ENCODE peak calls at places on chromosomes 6 and 20, in nine cellular contexts. One of them, this sample, is unnamed.
A peak's percentile ranks its signal among the peaks of the same experiment; 100 is the strongest.

GRCh38 chr6:119628691-119629621 is 279.4 kb upstream of the MAN1A1 start:
- DNase-seq in pons: no peak
- DNase-seq in activated CD8-positive, alpha-beta memory T cell treated with anti-CD3 and anti-CD28 coated beads, Interleukin-2, amount 50 U/mL, for 4 hours: no peak
- DNase-seq in endothelial cell: no peak
- DNase-seq in NCI-H1694: no peak
- DNase-seq in mucosa of gallbladder: no peak
- DNase-seq in HT1080: no peak
- DNase-seq in CD4-positive, alpha-beta T cell: no peak
- DNase-seq in SK-N-SH: no peak
- DNase-seq in this sample: no peak

GRCh38 chr6:142302427-142303190 is 802 bp downstream of the ADGRG6 start:
- DNase-seq in pons: no peak
- DNase-seq in activated CD8-positive, alpha-beta memory T cell treated with anti-CD3 and anti-CD28 coated beads, Interleukin-2, amount 50 U/mL, for 4 hours: no peak
- DNase-seq in endothelial cell: no peak
- DNase-seq in NCI-H1694: no peak
- DNase-seq in mucosa of gallbladder: no peak
- DNase-seq in HT1080: no peak
- DNase-seq in CD4-positive, alpha-beta T cell: no peak
- DNase-seq in SK-N-SH: no peak
- DNase-seq in this sample: peak; percentile 84

GRCh38 chr6:78925317-78925716 is 58.0 kb downstream of the IRAK1BP1 start:
- DNase-seq in pons: no peak
- DNase-seq in activated CD8-positive, alpha-beta memory T cell treated with anti-CD3 and anti-CD28 coated beads, Interleukin-2, amount 50 U/mL, for 4 hours: no peak
- DNase-seq in endothelial cell: no peak
- DNase-seq in NCI-H1694: no peak
- DNase-seq in mucosa of gallbladder: no peak
- DNase-seq in HT1080: no peak
- DNase-seq in CD4-positive, alpha-beta T cell: no peak
- DNase-seq in SK-N-SH: no peak
- DNase-seq in this sample: no peak

GRCh38 chr6:128421788-128422187 is 98.6 kb downstream of the PTPRK start:
- DNase-seq in pons: peak; percentile 93
- DNase-seq in activated CD8-positive, alpha-beta memory T cell treated with anti-CD3 and anti-CD28 coated beads, Interleukin-2, amount 50 U/mL, for 4 hours: no peak
- DNase-seq in endothelial cell: no peak
- DNase-seq in NCI-H1694: no peak
- DNase-seq in mucosa of gallbladder: no peak
- DNase-seq in HT1080: no peak
- DNase-seq in CD4-positive, alpha-beta T cell: no peak
- DNase-seq in SK-N-SH: no peak
- DNase-seq in this sample: no peak

GRCh38 chr6:8888468-8888867 is 453.1 kb upstream of the SLC35B3 start:
- DNase-seq in pons: peak; percentile 3
- DNase-seq in activated CD8-positive, alpha-beta memory T cell treated with anti-CD3 and anti-CD28 coated beads, Interleukin-2, amount 50 U/mL, for 4 hours: no peak
- DNase-seq in endothelial cell: no peak
- DNase-seq in NCI-H1694: no peak
- DNase-seq in mucosa of gallbladder: no peak
- DNase-seq in HT1080: peak; percentile 4
- DNase-seq in CD4-positive, alpha-beta T cell: no peak
- DNase-seq in SK-N-SH: peak; percentile 25
- DNase-seq in this sample: peak; percentile 23

GRCh38 chr6:108114861-108115597 is 40.5 kb upstream of the OSTM1 start:
- DNase-seq in pons: peak; percentile 22
- DNase-seq in activated CD8-positive, alpha-beta memory T cell treated with anti-CD3 and anti-CD28 coated beads, Interleukin-2, amount 50 U/mL, for 4 hours: peak; percentile 19
- DNase-seq in endothelial cell: peak; percentile 62
- DNase-seq in NCI-H1694: no peak
- DNase-seq in mucosa of gallbladder: peak; percentile 51
- DNase-seq in HT1080: no peak
- DNase-seq in CD4-positive, alpha-beta T cell: no peak
- DNase-seq in SK-N-SH: peak; percentile 80
- DNase-seq in this sample: peak; percentile 29

GRCh38 chr6:48835421-48835958 is 627.6 kb downstream of the MMUT start:
- DNase-seq in pons: no peak
- DNase-seq in activated CD8-positive, alpha-beta memory T cell treated with anti-CD3 and anti-CD28 coated beads, Interleukin-2, amount 50 U/mL, for 4 hours: no peak
- DNase-seq in endothelial cell: no peak
- DNase-seq in NCI-H1694: no peak
- DNase-seq in mucosa of gallbladder: no peak
- DNase-seq in HT1080: no peak
- DNase-seq in CD4-positive, alpha-beta T cell: no peak
- DNase-seq in SK-N-SH: no peak
- DNase-seq in this sample: no peak

GRCh38 chr20:17635846-17636245 is 46.2 kb downstream of the RRBP1 start:
- DNase-seq in pons: no peak
- DNase-seq in activated CD8-positive, alpha-beta memory T cell treated with anti-CD3 and anti-CD28 coated beads, Interleukin-2, amount 50 U/mL, for 4 hours: no peak
- DNase-seq in endothelial cell: no peak
- DNase-seq in NCI-H1694: no peak
- DNase-seq in mucosa of gallbladder: no peak
- DNase-seq in HT1080: no peak
- DNase-seq in CD4-positive, alpha-beta T cell: no peak
- DNase-seq in SK-N-SH: no peak
- DNase-seq in this sample: no peak

GRCh38 chr6:16483315-16483875 is 245.0 kb downstream of the GMPR start:
- DNase-seq in pons: no peak
- DNase-seq in activated CD8-positive, alpha-beta memory T cell treated with anti-CD3 and anti-CD28 coated beads, Interleukin-2, amount 50 U/mL, for 4 hours: no peak
- DNase-seq in endothelial cell: no peak
- DNase-seq in NCI-H1694: no peak
- DNase-seq in mucosa of gallbladder: no peak
- DNase-seq in HT1080: no peak
- DNase-seq in CD4-positive, alpha-beta T cell: no peak
- DNase-seq in SK-N-SH: no peak
- DNase-seq in this sample: no peak

GRCh38 chr6:31345026-31345730 is 11.8 kb downstream of the HLA-B start:
- DNase-seq in pons: no peak
- DNase-seq in activated CD8-positive, alpha-beta memory T cell treated with anti-CD3 and anti-CD28 coated beads, Interleukin-2, amount 50 U/mL, for 4 hours: no peak
- DNase-seq in endothelial cell: no peak
- DNase-seq in NCI-H1694: no peak
- DNase-seq in mucosa of gallbladder: no peak
- DNase-seq in HT1080: no peak
- DNase-seq in CD4-positive, alpha-beta T cell: no peak
- DNase-seq in SK-N-SH: no peak
- DNase-seq in this sample: no peak

GRCh38 chr6:145235207-145235606 is 500.1 kb downstream of the EPM2A start:
- DNase-seq in pons: no peak
- DNase-seq in activated CD8-positive, alpha-beta memory T cell treated with anti-CD3 and anti-CD28 coated beads, Interleukin-2, amount 50 U/mL, for 4 hours: no peak
- DNase-seq in endothelial cell: no peak
- DNase-seq in NCI-H1694: no peak
- DNase-seq in mucosa of gallbladder: no peak
- DNase-seq in HT1080: no peak
- DNase-seq in CD4-positive, alpha-beta T cell: no peak
- DNase-seq in SK-N-SH: no peak
- DNase-seq in this sample: no peak

GRCh38 chr6:44203955-44204354 is 12.8 kb upstream of the MYMX start:
- DNase-seq in pons: no peak
- DNase-seq in activated CD8-positive, alpha-beta memory T cell treated with anti-CD3 and anti-CD28 coated beads, Interleukin-2, amount 50 U/mL, for 4 hours: no peak
- DNase-seq in endothelial cell: no peak
- DNase-seq in NCI-H1694: no peak
- DNase-seq in mucosa of gallbladder: no peak
- DNase-seq in HT1080: no peak
- DNase-seq in CD4-positive, alpha-beta T cell: no peak
- DNase-seq in SK-N-SH: no peak
- DNase-seq in this sample: no peak

GRCh38 chr6:157638779-157639178 is 184.3 kb upstream of the SNX9 start:
- DNase-seq in pons: no peak
- DNase-seq in activated CD8-positive, alpha-beta memory T cell treated with anti-CD3 and anti-CD28 coated beads, Interleukin-2, amount 50 U/mL, for 4 hours: no peak
- DNase-seq in endothelial cell: no peak
- DNase-seq in NCI-H1694: no peak
- DNase-seq in mucosa of gallbladder: no peak
- DNase-seq in HT1080: no peak
- DNase-seq in CD4-positive, alpha-beta T cell: no peak
- DNase-seq in SK-N-SH: no peak
- DNase-seq in this sample: no peak

GRCh38 chr6:117728626-117729025 is 53.4 kb downstream of the NUS1 start:
- DNase-seq in pons: no peak
- DNase-seq in activated CD8-positive, alpha-beta memory T cell treated with anti-CD3 and anti-CD28 coated beads, Interleukin-2, amount 50 U/mL, for 4 hours: no peak
- DNase-seq in endothelial cell: no peak
- DNase-seq in NCI-H1694: no peak
- DNase-seq in mucosa of gallbladder: no peak
- DNase-seq in HT1080: no peak
- DNase-seq in CD4-positive, alpha-beta T cell: no peak
- DNase-seq in SK-N-SH: no peak
- DNase-seq in this sample: no peak

GRCh38 chr6:5659467-5659866 is 347.3 kb downstream of the NRN1 start:
- DNase-seq in pons: no peak
- DNase-seq in activated CD8-positive, alpha-beta memory T cell treated with anti-CD3 and anti-CD28 coated beads, Interleukin-2, amount 50 U/mL, for 4 hours: no peak
- DNase-seq in endothelial cell: no peak
- DNase-seq in NCI-H1694: no peak
- DNase-seq in mucosa of gallbladder: no peak
- DNase-seq in HT1080: no peak
- DNase-seq in CD4-positive, alpha-beta T cell: no peak
- DNase-seq in SK-N-SH: no peak
- DNase-seq in this sample: no peak

GRCh38 chr20:20363449-20364015 is 4.4 kb upstream of the INSM1 start:
- DNase-seq in pons: no peak
- DNase-seq in activated CD8-positive, alpha-beta memory T cell treated with anti-CD3 and anti-CD28 coated beads, Interleukin-2, amount 50 U/mL, for 4 hours: no peak
- DNase-seq in endothelial cell: no peak
- DNase-seq in NCI-H1694: no peak
- DNase-seq in mucosa of gallbladder: no peak
- DNase-seq in HT1080: no peak
- DNase-seq in CD4-positive, alpha-beta T cell: no peak
- DNase-seq in SK-N-SH: no peak
- DNase-seq in this sample: no peak

GRCh38 chr6:11650297-11650696 is 112.7 kb downstream of the TMEM170B start:
- DNase-seq in pons: no peak
- DNase-seq in activated CD8-positive, alpha-beta memory T cell treated with anti-CD3 and anti-CD28 coated beads, Interleukin-2, amount 50 U/mL, for 4 hours: no peak
- DNase-seq in endothelial cell: peak; percentile 81
- DNase-seq in NCI-H1694: no peak
- DNase-seq in mucosa of gallbladder: no peak
- DNase-seq in HT1080: peak; percentile 89
- DNase-seq in CD4-positive, alpha-beta T cell: no peak
- DNase-seq in SK-N-SH: no peak
- DNase-seq in this sample: peak; percentile 37

GRCh38 chr20:1033751-1034419 is 31.8 kb upstream of the RSPO4 start:
- DNase-seq in pons: peak; percentile 50
- DNase-seq in activated CD8-positive, alpha-beta memory T cell treated with anti-CD3 and anti-CD28 coated beads, Interleukin-2, amount 50 U/mL, for 4 hours: no peak
- DNase-seq in endothelial cell: no peak
- DNase-seq in NCI-H1694: no peak
- DNase-seq in mucosa of gallbladder: no peak
- DNase-seq in HT1080: no peak
- DNase-seq in CD4-positive, alpha-beta T cell: no peak
- DNase-seq in SK-N-SH: no peak
- DNase-seq in this sample: no peak

GRCh38 chr20:62596486-62596885 is 45.8 kb upstream of the SLCO4A1 start:
- DNase-seq in pons: no peak
- DNase-seq in activated CD8-positive, alpha-beta memory T cell treated with anti-CD3 and anti-CD28 coated beads, Interleukin-2, amount 50 U/mL, for 4 hours: no peak
- DNase-seq in endothelial cell: no peak
- DNase-seq in NCI-H1694: no peak
- DNase-seq in mucosa of gallbladder: no peak
- DNase-seq in HT1080: no peak
- DNase-seq in CD4-positive, alpha-beta T cell: no peak
- DNase-seq in SK-N-SH: no peak
- DNase-seq in this sample: no peak

GRCh38 chr6:25499851-25500250 is 152.2 kb upstream of the SCGN start:
- DNase-seq in pons: no peak
- DNase-seq in activated CD8-positive, alpha-beta memory T cell treated with anti-CD3 and anti-CD28 coated beads, Interleukin-2, amount 50 U/mL, for 4 hours: no peak
- DNase-seq in endothelial cell: no peak
- DNase-seq in NCI-H1694: no peak
- DNase-seq in mucosa of gallbladder: no peak
- DNase-seq in HT1080: no peak
- DNase-seq in CD4-positive, alpha-beta T cell: no peak
- DNase-seq in SK-N-SH: no peak
- DNase-seq in this sample: peak; percentile 84

GRCh38 chr6:20652276-20652675 is 118.0 kb downstream of the CDKAL1 start:
- DNase-seq in pons: no peak
- DNase-seq in activated CD8-positive, alpha-beta memory T cell treated with anti-CD3 and anti-CD28 coated beads, Interleukin-2, amount 50 U/mL, for 4 hours: no peak
- DNase-seq in endothelial cell: no peak
- DNase-seq in NCI-H1694: no peak
- DNase-seq in mucosa of gallbladder: no peak
- DNase-seq in HT1080: no peak
- DNase-seq in CD4-positive, alpha-beta T cell: no peak
- DNase-seq in SK-N-SH: no peak
- DNase-seq in this sample: no peak

GRCh38 chr6:15351631-15352030 is 105.8 kb downstream of the JARID2 start:
- DNase-seq in pons: peak; percentile 60
- DNase-seq in activated CD8-positive, alpha-beta memory T cell treated with anti-CD3 and anti-CD28 coated beads, Interleukin-2, amount 50 U/mL, for 4 hours: no peak
- DNase-seq in endothelial cell: no peak
- DNase-seq in NCI-H1694: no peak
- DNase-seq in mucosa of gallbladder: no peak
- DNase-seq in HT1080: peak; percentile 70
- DNase-seq in CD4-positive, alpha-beta T cell: no peak
- DNase-seq in SK-N-SH: no peak
- DNase-seq in this sample: peak; percentile 67

GRCh38 chr6:89828988-89829590 is 591 bp upstream of the CASP8AP2 start:
- DNase-seq in pons: no peak
- DNase-seq in activated CD8-positive, alpha-beta memory T cell treated with anti-CD3 and anti-CD28 coated beads, Interleukin-2, amount 50 U/mL, for 4 hours: no peak
- DNase-seq in endothelial cell: no peak
- DNase-seq in NCI-H1694: no peak
- DNase-seq in mucosa of gallbladder: no peak
- DNase-seq in HT1080: no peak
- DNase-seq in CD4-positive, alpha-beta T cell: peak; percentile 11
- DNase-seq in SK-N-SH: no peak
- DNase-seq in this sample: no peak

GRCh38 chr20:57076202-57076651 is 190.2 kb downstream of the BMP7 start:
- DNase-seq in pons: no peak
- DNase-seq in activated CD8-positive, alpha-beta memory T cell treated with anti-CD3 and anti-CD28 coated beads, Interleukin-2, amount 50 U/mL, for 4 hours: no peak
- DNase-seq in endothelial cell: no peak
- DNase-seq in NCI-H1694: no peak
- DNase-seq in mucosa of gallbladder: no peak
- DNase-seq in HT1080: peak; percentile 77
- DNase-seq in CD4-positive, alpha-beta T cell: no peak
- DNase-seq in SK-N-SH: no peak
- DNase-seq in this sample: no peak

GRCh38 chr20:49978685-49979029 is 4.1 kb upstream of the SNAI1 start:
- DNase-seq in pons: no peak
- DNase-seq in activated CD8-positive, alpha-beta memory T cell treated with anti-CD3 and anti-CD28 coated beads, Interleukin-2, amount 50 U/mL, for 4 hours: no peak
- DNase-seq in endothelial cell: no peak
- DNase-seq in NCI-H1694: no peak
- DNase-seq in mucosa of gallbladder: no peak
- DNase-seq in HT1080: no peak
- DNase-seq in CD4-positive, alpha-beta T cell: no peak
- DNase-seq in SK-N-SH: no peak
- DNase-seq in this sample: no peak

GRCh38 chr6:47160702-47161101 is 118.6 kb upstream of the ADGRF1 start:
- DNase-seq in pons: no peak
- DNase-seq in activated CD8-positive, alpha-beta memory T cell treated with anti-CD3 and anti-CD28 coated beads, Interleukin-2, amount 50 U/mL, for 4 hours: no peak
- DNase-seq in endothelial cell: no peak
- DNase-seq in NCI-H1694: no peak
- DNase-seq in mucosa of gallbladder: no peak
- DNase-seq in HT1080: no peak
- DNase-seq in CD4-positive, alpha-beta T cell: no peak
- DNase-seq in SK-N-SH: no peak
- DNase-seq in this sample: no peak

GRCh38 chr20:63054103-63054474 is 47.3 kb upstream of the BHLHE23 start:
- DNase-seq in pons: no peak
- DNase-seq in activated CD8-positive, alpha-beta memory T cell treated with anti-CD3 and anti-CD28 coated beads, Interleukin-2, amount 50 U/mL, for 4 hours: no peak
- DNase-seq in endothelial cell: no peak
- DNase-seq in NCI-H1694: no peak
- DNase-seq in mucosa of gallbladder: no peak
- DNase-seq in HT1080: no peak
- DNase-seq in CD4-positive, alpha-beta T cell: no peak
- DNase-seq in SK-N-SH: no peak
- DNase-seq in this sample: no peak

GRCh38 chr6:2875840-2876207 is 27.3 kb downstream of the SERPINB9 start:
- DNase-seq in pons: no peak
- DNase-seq in activated CD8-positive, alpha-beta memory T cell treated with anti-CD3 and anti-CD28 coated beads, Interleukin-2, amount 50 U/mL, for 4 hours: peak; percentile 64
- DNase-seq in endothelial cell: no peak
- DNase-seq in NCI-H1694: no peak
- DNase-seq in mucosa of gallbladder: no peak
- DNase-seq in HT1080: no peak
- DNase-seq in CD4-positive, alpha-beta T cell: peak; percentile 57
- DNase-seq in SK-N-SH: peak; percentile 70
- DNase-seq in this sample: no peak

GRCh38 chr6:170227521-170227983 is 63.3 kb downstream of the DLL1 start:
- DNase-seq in pons: no peak
- DNase-seq in activated CD8-positive, alpha-beta memory T cell treated with anti-CD3 and anti-CD28 coated beads, Interleukin-2, amount 50 U/mL, for 4 hours: no peak
- DNase-seq in endothelial cell: no peak
- DNase-seq in NCI-H1694: no peak
- DNase-seq in mucosa of gallbladder: no peak
- DNase-seq in HT1080: no peak
- DNase-seq in CD4-positive, alpha-beta T cell: no peak
- DNase-seq in SK-N-SH: peak; percentile 58
- DNase-seq in this sample: peak; percentile 46

GRCh38 chr6:137808191-137808590 is 58.9 kb upstream of the TNFAIP3 start:
- DNase-seq in pons: no peak
- DNase-seq in activated CD8-positive, alpha-beta memory T cell treated with anti-CD3 and anti-CD28 coated beads, Interleukin-2, amount 50 U/mL, for 4 hours: no peak
- DNase-seq in endothelial cell: no peak
- DNase-seq in NCI-H1694: no peak
- DNase-seq in mucosa of gallbladder: no peak
- DNase-seq in HT1080: peak; percentile 82
- DNase-seq in CD4-positive, alpha-beta T cell: no peak
- DNase-seq in SK-N-SH: no peak
- DNase-seq in this sample: peak; percentile 98

GRCh38 chr20:45576995-45577394 is 2.1 kb downstream of the WFDC8 start:
- DNase-seq in pons: no peak
- DNase-seq in activated CD8-positive, alpha-beta memory T cell treated with anti-CD3 and anti-CD28 coated beads, Interleukin-2, amount 50 U/mL, for 4 hours: no peak
- DNase-seq in endothelial cell: no peak
- DNase-seq in NCI-H1694: no peak
- DNase-seq in mucosa of gallbladder: no peak
- DNase-seq in HT1080: no peak
- DNase-seq in CD4-positive, alpha-beta T cell: no peak
- DNase-seq in SK-N-SH: no peak
- DNase-seq in this sample: no peak